ENCODE peak calls at places on chromosomes 11 and 22, in five cellular contexts. One of them, this sample, is unnamed.

GRCh38 chr11:75173336-75173735 is 22.4 kb downstream of the SLCO2B1 start:
- DNase-seq in activated naive CD4-positive, alpha-beta T cell treated with anti-CD3 and anti-CD28 coated beads for 36 hours: no peak
- DNase-seq in Daoy: no peak
- DNase-seq in iPS-NIHi11: no peak
- DNase-seq in effector CD4-positive, alpha-beta T cell: no peak
- DNase-seq in this sample: no peak

GRCh38 chr11:3781423-3781822 is 15.9 kb downstream of the NUP98 start:
- DNase-seq in effector CD4-positive, alpha-beta T cell: no peak
- DNase-seq in activated naive CD4-positive, alpha-beta T cell treated with anti-CD3 and anti-CD28 coated beads for 36 hours: no peak
- DNase-seq in Daoy: no peak
- DNase-seq in iPS-NIHi11: no peak
- DNase-seq in this sample: no peak

GRCh38 chr11:110453684-110454354 is 24.1 kb downstream of the FDX1 start:
- DNase-seq in Daoy: no peak
- DNase-seq in iPS-NIHi11: no peak
- DNase-seq in activated naive CD4-positive, alpha-beta T cell treated with anti-CD3 and anti-CD28 coated beads for 36 hours: no peak
- DNase-seq in effector CD4-positive, alpha-beta T cell: no peak
- DNase-seq in this sample: no peak

GRCh38 chr22:21919526-21920307 is 32.9 kb downstream of the PPM1F start:
- DNase-seq in Daoy: no peak
- DNase-seq in activated naive CD4-positive, alpha-beta T cell treated with anti-CD3 and anti-CD28 coated beads for 36 hours: no peak
- DNase-seq in iPS-NIHi11: peak
- DNase-seq in effector CD4-positive, alpha-beta T cell: no peak
- DNase-seq in this sample: no peak

GRCh38 chr11:39365809-39366436 is 2093.5 kb downstream of the LRRC4C start:
- DNase-seq in activated naive CD4-positive, alpha-beta T cell treated with anti-CD3 and anti-CD28 coated beads for 36 hours: no peak
- DNase-seq in effector CD4-positive, alpha-beta T cell: no peak
- DNase-seq in Daoy: peak
- DNase-seq in iPS-NIHi11: peak
- DNase-seq in this sample: peak

GRCh38 chr11:122071680-122072321 is 44.2 kb downstream of the BLID start:
- DNase-seq in effector CD4-positive, alpha-beta T cell: no peak
- DNase-seq in iPS-NIHi11: peak
- DNase-seq in activated naive CD4-positive, alpha-beta T cell treated with anti-CD3 and anti-CD28 coated beads for 36 hours: no peak
- DNase-seq in Daoy: no peak
- DNase-seq in this sample: no peak

GRCh38 chr11:69280451-69280850 is 13.5 kb upstream of the MYEOV start:
- DNase-seq in Daoy: peak
- DNase-seq in effector CD4-positive, alpha-beta T cell: no peak
- DNase-seq in activated naive CD4-positive, alpha-beta T cell treated with anti-CD3 and anti-CD28 coated beads for 36 hours: no peak
- DNase-seq in iPS-NIHi11: no peak
- DNase-seq in this sample: peak

GRCh38 chr11:95318459-95318858 is 87.5 kb upstream of the SESN3 start:
- DNase-seq in activated naive CD4-positive, alpha-beta T cell treated with anti-CD3 and anti-CD28 coated beads for 36 hours: no peak
- DNase-seq in iPS-NIHi11: no peak
- DNase-seq in effector CD4-positive, alpha-beta T cell: no peak
- DNase-seq in Daoy: no peak
- DNase-seq in this sample: no peak

GRCh38 chr11:118071416-118072030 is 5.4 kb upstream of the TMPRSS4 start:
- DNase-seq in effector CD4-positive, alpha-beta T cell: no peak
- DNase-seq in iPS-NIHi11: peak
- DNase-seq in activated naive CD4-positive, alpha-beta T cell treated with anti-CD3 and anti-CD28 coated beads for 36 hours: no peak
- DNase-seq in Daoy: no peak
- DNase-seq in this sample: no peak

This sample was measured in A172.